ENCODE peak calls at places on chromosomes 1 and 21, in five cellular contexts. P is IMR-90, N is mucosa of descending colon, Y is tibial artery, C is psoas muscle. M is an unnamed sample.
A peak's percentile ranks its signal among the peaks of the same experiment; 100 is the strongest.

GRCh38 chr21:41676198-41676597 is 90.7 kb downstream of the RIPK4 start:
- DNase-seq in P (no peak), N (no peak), Y (no peak), C (no peak), M (no peak)

GRCh38 chr1:181179980-181180964 is 91.8 kb downstream of the IER5 start:
- DNase-seq in P (peak; percentile 84), N (no peak), Y (no peak), C (peak; percentile 80), M (peak; percentile 42)

GRCh38 chr1:6121021-6121421 is 59.1 kb downstream of the CHD5 start:
- DNase-seq in P (no peak), N (no peak), Y (no peak), C (peak; percentile 41), M (no peak)

GRCh38 chr1:222634180-222635013 is 16.5 kb downstream of the MIA3 start:
- DNase-seq in P (peak; percentile 90), N (no peak), Y (peak; percentile 60), C (no peak), M (peak; percentile 95)

GRCh38 chr1:17276568-17276967 is 27.7 kb downstream of the PADI3 start:
- DNase-seq in P (peak; percentile 30), N (no peak), Y (no peak), C (no peak), M (peak; percentile 33)

GRCh38 chr1:177959793-177960515 is 9.9 kb downstream of the SEC16B start:
- DNase-seq in P (peak; percentile 68), N (no peak), Y (no peak), C (no peak), M (peak; percentile 48)

GRCh38 chr1:164361927-164362326 is 197.1 kb upstream of the PBX1 start:
- DNase-seq in P (no peak), N (no peak), Y (no peak), C (no peak), M (no peak)

GRCh38 chr1:15158506-15159165 is 5.1 kb downstream of the TMEM51 start:
- DNase-seq in P (peak; percentile 98), N (no peak), Y (no peak), C (no peak), M (peak; percentile 58)

GRCh38 chr1:88658419-88658818 is 25.7 kb upstream of the PKN2 start:
- DNase-seq in P (no peak), N (no peak), Y (no peak), C (no peak), M (no peak)

GRCh38 chr1:180094705-180095280 is 59.9 kb upstream of the QSOX1 start:
- DNase-seq in P (peak; percentile 68), N (no peak), Y (no peak), C (no peak), M (no peak)

GRCh38 chr1:20100632-20101355 is 18.5 kb downstream of the PLA2G2D start:
- DNase-seq in P (peak; percentile 48), N (peak; percentile 47), Y (no peak), C (no peak), M (peak; percentile 46)

GRCh38 chr1:6028042-6028895 is 17.4 kb upstream of the KCNAB2 start:
- DNase-seq in P (peak; percentile 11), N (peak; percentile 46), Y (peak; percentile 43), C (no peak), M (no peak)

GRCh38 chr1:162349635-162350330 is 26.9 kb downstream of the SPATA46 start:
- DNase-seq in P (peak; percentile 77), N (peak; percentile 31), Y (no peak), C (no peak), M (peak; percentile 59)

GRCh38 chr1:161890574-161890973 is 124.5 kb downstream of the ATF6 start:
- DNase-seq in P (no peak), N (no peak), Y (no peak), C (no peak), M (no peak)

GRCh38 chr1:39649786-39650185 is 10.3 kb upstream of the HEYL start:
- DNase-seq in P (no peak), N (no peak), Y (no peak), C (no peak), M (no peak)

GRCh38 chr1:89833183-89834077 is 12.6 kb downstream of the LRRC8D start:
- DNase-seq in P (no peak), N (no peak), Y (no peak), C (no peak), M (no peak)

GRCh38 chr21:37792046-37792445 is 124.2 kb downstream of the KCNJ6 start:
- DNase-seq in P (peak; percentile 52), N (no peak), Y (no peak), C (no peak), M (peak; percentile 26)

GRCh38 chr1:33228935-33229487 is 27.3 kb upstream of the ZNF362 start:
- DNase-seq in P (peak; percentile 92), N (no peak), Y (peak; percentile 33), C (no peak), M (peak; percentile 77)

GRCh38 chr21:44382536-44382935 is 29.1 kb downstream of the TRPM2 start:
- DNase-seq in P (no peak), N (peak; percentile 0), Y (no peak), C (no peak), M (no peak)

GRCh38 chr1:29524285-29525065 is 288.2 kb downstream of the PTPRU start:
- DNase-seq in P (no peak), N (no peak), Y (no peak), C (no peak), M (no peak)

GRCh38 chr1:34389974-34390373 is 213.3 kb downstream of the C1orf94 start:
- DNase-seq in P (no peak), N (no peak), Y (no peak), C (no peak), M (no peak)

GRCh38 chr1:202501281-202501680 is 152.8 kb downstream of the PPP1R12B start:
- DNase-seq in P (peak; percentile 48), N (no peak), Y (no peak), C (no peak), M (peak; percentile 43)

GRCh38 chr1:207031632-207032258 is 811 bp downstream of the C1orf116 start:
- DNase-seq in P (no peak), N (peak; percentile 67), Y (no peak), C (no peak), M (no peak)

GRCh38 chr1:172287207-172287606 is 133.3 kb upstream of the C1orf105 start:
- DNase-seq in P (peak; percentile 73), N (no peak), Y (peak; percentile 86), C (peak; percentile 82), M (peak; percentile 71)

GRCh38 chr21:37532868-37533780 is 166.6 kb downstream of the DYRK1A start:
- DNase-seq in P (peak; percentile 61), N (no peak), Y (no peak), C (no peak), M (peak; percentile 38)

GRCh38 chr1:71191520-71191919 is 110.7 kb upstream of the ZRANB2 start:
- DNase-seq in P (no peak), N (no peak), Y (no peak), C (no peak), M (no peak)

GRCh38 chr1:218584418-218585155 is 239.5 kb downstream of the TGFB2 start:
- DNase-seq in P (peak; percentile 47), N (no peak), Y (no peak), C (no peak), M (peak; percentile 61)

GRCh38 chr1:213122514-213122929 is 71.5 kb downstream of the RPS6KC1 start:
- DNase-seq in P (peak; percentile 71), N (no peak), Y (no peak), C (no peak), M (peak; percentile 76)

DNA sequence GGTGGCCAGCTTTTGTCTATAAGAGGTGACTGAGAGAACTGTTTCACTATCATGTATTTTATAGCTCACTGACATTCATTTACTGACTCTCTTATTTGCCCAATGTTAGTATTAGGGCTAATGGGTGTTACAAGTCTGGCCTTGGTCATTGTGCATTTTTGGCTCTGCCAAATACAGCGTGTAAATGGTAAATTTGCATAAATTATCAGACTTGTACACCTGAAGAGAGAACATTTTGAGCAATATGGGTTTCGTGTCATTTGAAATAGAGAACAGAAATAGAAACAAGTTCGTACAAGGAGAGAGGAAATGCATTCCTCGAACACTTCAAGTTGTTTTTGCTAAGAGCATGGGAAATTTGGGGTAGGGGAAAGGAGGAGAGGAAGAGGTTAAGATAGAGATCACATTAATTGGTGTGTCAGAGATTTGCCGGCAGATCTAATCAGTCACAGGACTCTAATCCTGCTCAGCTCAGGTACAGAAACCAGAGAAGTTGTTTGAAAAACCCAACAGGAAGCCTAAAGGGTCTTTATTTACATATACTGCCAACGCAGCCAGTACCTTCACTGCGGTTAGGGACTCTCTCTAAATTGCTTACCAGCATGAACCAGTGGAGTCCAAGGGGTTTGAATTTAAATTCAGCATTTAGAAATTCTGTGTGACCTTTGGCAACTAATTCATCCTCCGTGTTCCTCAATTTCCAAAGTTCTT is 261.5 kb downstream of the GPATCH2 start:
- DNase-seq in P (no peak), N (no peak), Y (no peak), C (no peak), M (no peak)
- H3K4me3 ChIP-seq in P (no peak overlapping the region), N (no peak overlapping the region), Y (no peak overlapping the region), C (no peak overlapping the region), M (no peak overlapping the region)

GRCh38 chr1:11058595-11059165 is 1.1 kb downstream of the SRM start:
- DNase-seq in P (no peak), N (peak; percentile 48), Y (no peak), C (peak; percentile 51), M (no peak)
- H3K4me3 ChIP-seq in P (peak overlapping the region; percentile 93), N (no peak overlapping the region), Y (peak overlapping the region; percentile 92), C (peak overlapping the region; percentile 98), M (peak overlapping the region; percentile 73)

DNA sequence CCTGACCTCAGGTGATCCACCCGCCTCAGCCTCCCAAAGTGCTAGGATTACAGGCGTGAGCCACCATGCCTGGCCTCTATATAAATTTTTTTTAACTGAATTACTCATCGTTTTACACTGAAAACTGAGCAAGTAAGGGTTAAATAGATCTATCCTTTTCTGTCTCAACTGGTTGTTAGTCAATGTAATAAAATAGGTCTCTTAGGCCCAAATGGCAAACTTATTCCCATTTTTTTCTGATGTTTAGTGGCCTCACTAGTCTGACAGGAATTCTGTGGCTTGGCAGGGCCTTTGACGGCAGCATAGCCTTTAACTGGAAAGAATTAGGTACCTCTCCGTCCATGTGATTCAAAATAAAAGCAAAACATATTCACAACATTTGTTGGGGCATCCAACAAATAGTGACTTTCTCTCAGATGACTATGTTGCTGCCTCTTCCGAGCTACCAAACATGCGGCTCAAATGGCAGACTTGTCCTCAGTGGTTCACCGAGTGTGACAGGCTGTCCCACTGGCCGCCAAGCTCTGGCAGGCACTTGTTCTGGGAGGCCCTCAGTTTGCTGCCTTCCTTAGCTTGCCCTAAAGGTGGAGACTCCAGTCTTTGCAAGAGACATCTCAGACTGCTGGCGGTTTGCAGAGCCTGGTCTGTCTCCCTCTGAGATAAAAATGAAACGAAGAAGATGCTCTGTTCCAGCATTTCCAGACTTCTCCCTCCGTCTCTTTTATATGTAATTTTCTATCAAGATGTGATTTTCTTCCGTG is 17.4 kb downstream of the ATP1A4 start:
- DNase-seq in P (no peak), N (no peak), Y (no peak), C (peak; percentile 67), M (peak; percentile 57)
- H3K4me3 ChIP-seq in P (no peak overlapping the region), N (no peak overlapping the region), Y (no peak overlapping the region), C (no peak overlapping the region), M (no peak overlapping the region)

DNA sequence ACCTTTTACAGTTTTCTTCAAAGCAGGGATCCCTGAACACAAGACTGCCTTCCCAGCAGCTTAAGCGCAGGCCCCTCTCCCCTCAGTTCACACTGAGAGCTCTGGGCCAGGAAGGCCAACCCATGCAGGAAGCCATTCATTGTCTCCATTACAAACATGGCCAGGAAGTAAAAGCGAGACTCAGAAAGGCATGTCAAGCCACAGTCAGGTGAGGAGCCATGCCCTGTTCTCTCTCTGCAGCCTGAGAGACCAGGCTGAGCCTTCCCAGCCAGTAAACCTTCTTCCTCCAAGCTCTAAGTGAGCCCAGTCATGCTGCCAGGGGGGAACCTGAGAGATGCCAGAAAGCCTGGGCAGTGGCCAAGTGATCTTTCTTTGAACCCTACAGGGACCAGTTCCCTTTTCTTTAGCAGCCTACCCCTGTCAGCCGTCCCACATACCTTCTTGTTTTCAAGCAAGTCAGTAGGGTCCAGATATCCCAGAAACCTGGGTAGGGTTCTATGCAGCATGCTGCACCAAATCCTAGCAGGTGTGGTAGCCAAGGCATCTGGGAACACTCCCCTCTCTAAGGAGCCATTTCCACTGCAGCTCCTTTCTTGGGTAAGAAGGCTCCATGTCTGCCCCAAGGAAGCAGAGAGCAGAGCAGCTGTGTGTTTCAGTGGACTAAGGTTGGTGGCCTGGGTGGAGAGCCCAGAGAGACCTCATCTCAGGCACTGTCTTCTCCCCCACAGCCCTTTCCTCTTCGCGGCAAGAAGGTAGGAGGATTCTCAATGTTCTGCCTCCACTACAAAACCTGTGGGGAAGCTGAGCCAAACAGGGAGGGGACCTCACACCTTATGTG is 974 bp downstream of the TRAF3IP3 start:
- DNase-seq in P (no peak), N (peak; percentile 26), Y (no peak), C (no peak), M (no peak)
- H3K4me3 ChIP-seq in P (no peak overlapping the region), N (no peak overlapping the region), Y (no peak overlapping the region), C (peak overlapping the region; percentile 16), M (no peak overlapping the region)